ENCODE peak calls at places on chromosomes 5 and 9, in six cellular contexts. W is Caco-2, S is NCI-H524 treated with DMSO at 0.1 percent for 48 hours, A is NCI-H1092, D is OCI-LY7, V is neural crest cell. G is an unnamed sample.

GRCh38 chr9:129889936-129890717 is 54.9 kb downstream of the USP20 start:
- DNase-seq in V (no peak), A (no peak), S (no peak), W (no peak), D (no peak), G (peak)

GRCh38 chr5:175700991-175701390 is 43.1 kb downstream of the HRH2 start:
- DNase-seq in W (peak), D (peak), A (no peak), V (no peak), S (no peak), G (no peak)

GRCh38 chr9:74275872-74276508 is 221.1 kb upstream of the RORB start:
- DNase-seq in D (no peak), V (no peak), W (no peak), A (no peak), S (no peak), G (no peak)

GRCh38 chr5:131682824-131683223 is 47.8 kb upstream of the RAPGEF6 start:
- DNase-seq in V (no peak), D (no peak), A (no peak), W (no peak), S (no peak), G (no peak)

GRCh38 chr9:82989949-82990348 is 73.0 kb downstream of the RASEF start:
- DNase-seq in W (no peak), S (no peak), V (no peak), D (no peak), A (no peak), G (no peak)

GRCh38 chr5:107251151-107251550 is 419.6 kb downstream of the EFNA5 start:
- DNase-seq in W (no peak), V (no peak), A (no peak), D (no peak), S (no peak), G (no peak)

GRCh38 chr9:36928670-36929349 is 105.3 kb downstream of the PAX5 start:
- DNase-seq in V (no peak), S (no peak), A (no peak), D (no peak), W (no peak), G (no peak)

GRCh38 chr5:133236541-133236951 is 184.7 kb downstream of the HSPA4 start:
- DNase-seq in V (no peak), D (no peak), S (no peak), A (no peak), W (no peak), G (no peak)

GRCh38 chr9:96065482-96066251 is 190.2 kb downstream of the ERCC6L2 start:
- DNase-seq in A (no peak), W (no peak), S (no peak), D (no peak), V (no peak), G (no peak)

GRCh38 chr9:127875306-127875966 is 2.0 kb downstream of the AK1 start:
- DNase-seq in V (no peak), A (no peak), S (no peak), D (no peak), W (no peak), G (no peak)

GRCh38 chr5:217860-218456 is at the start of the genes CCDC127 and SDHA:
- DNase-seq in W (peak), A (peak), D (peak), S (peak), V (peak), G (peak)

GRCh38 chr9:123335227-123335985 is 20.6 kb upstream of the CRB2 start:
- DNase-seq in W (no peak), A (no peak), D (peak), S (no peak), V (no peak), G (no peak)

GRCh38 chr5:36152324-36153298 is 700 bp downstream of the SKP2 start:
- DNase-seq in W (no peak), V (no peak), A (no peak), D (peak), S (no peak), G (no peak)

GRCh38 chr9:89984214-89984613 is 379.4 kb downstream of the GADD45G start:
- DNase-seq in D (no peak), A (no peak), S (no peak), W (no peak), V (no peak), G (no peak)

G was measured in activated T-helper 9 cell treated with anti-CD3 and anti-CD28 coated beads, Interleukin-2, amount 50 U/mL, for 16 hours.